ENCODE peak calls at places on chromosome 15, in five cellular contexts. G, D, B, L and E are unnamed samples.

GRCh38 chr15:70575251-70576227 is 187.8 kb downstream of the UACA start:
- DNase-seq in G (no peak), D (no peak), B (no peak), L (no peak), E (no peak)

GRCh38 chr15:26222781-26223180 is 359.7 kb upstream of the ATP10A start:
- DNase-seq in G (no peak), D (no peak), B (no peak), L (no peak), E (no peak)

GRCh38 chr15:79640206-79640605 is 208.1 kb downstream of the MINAR1 start:
- DNase-seq in G (no peak), D (peak; percentile 44), B (no peak), L (no peak), E (no peak)

GRCh38 chr15:66615175-66615495 is 49.3 kb upstream of the LCTL start:
- DNase-seq in G (peak; percentile 47), D (no peak), B (no peak), L (no peak), E (no peak)

GRCh38 chr15:34987982-34988873 is at the start of gene ZNF770:
- DNase-seq in G (peak; percentile 86), D (peak; percentile 80), B (peak; percentile 83), L (peak; percentile 84), E (peak; percentile 86)

GRCh38 chr15:74901612-74902063 is 5.0 kb downstream of the FAM219B start:
- DNase-seq in G (peak; percentile 57), D (peak; percentile 59), B (peak; percentile 76), L (peak; percentile 56), E (peak; percentile 77)

GRCh38 chr15:66222273-66223198 is 31.0 kb downstream of the MEGF11 start:
- DNase-seq in G (no peak), D (no peak), B (no peak), L (no peak), E (no peak)

GRCh38 chr15:64634020-64634419 is 141.4 kb downstream of the RBPMS2 start:
- DNase-seq in G (no peak), D (no peak), B (peak; percentile 24), L (peak; percentile 47), E (peak; percentile 63)

GRCh38 chr15:80630981-80631380 is 64.1 kb upstream of the ABHD17C start:
- DNase-seq in G (no peak), D (no peak), B (no peak), L (no peak), E (no peak)

GRCh38 chr15:72732554-72732953 is 46.5 kb downstream of the BBS4 start:
- DNase-seq in G (no peak), D (no peak), B (no peak), L (no peak), E (no peak)

GRCh38 chr15:51924146-51925068 is 47.2 kb downstream of the LEO1 start:
- DNase-seq in G (no peak), D (no peak), B (no peak), L (peak; percentile 62), E (no peak)

GRCh38 chr15:71249986-71250385 is 134.7 kb downstream of the THSD4 start:
- DNase-seq in G (no peak), D (no peak), B (no peak), L (no peak), E (no peak)

GRCh38 chr15:72964135-72964534 is 88.1 kb upstream of the NEO1 start:
- DNase-seq in G (no peak), D (no peak), B (peak; percentile 58), L (no peak), E (no peak)

GRCh38 chr15:61929452-61929851 is 130.8 kb downstream of the VPS13C start:
- DNase-seq in G (no peak), D (no peak), B (no peak), L (no peak), E (no peak)

GRCh38 chr15:84981711-84982300 is at the start of gene PDE8A:
- DNase-seq in G (peak; percentile 75), D (peak; percentile 50), B (peak; percentile 63), L (peak; percentile 76), E (peak; percentile 61)

GRCh38 chr15:42313463-42313862 is 40.2 kb upstream of the TMEM87A start:
- DNase-seq in G (no peak), D (no peak), B (no peak), L (peak; percentile 20), E (no peak)
- TF ChIP-seq CTCF in G (no peak), D (no peak), B (no peak), L (no peak), E (no peak)

GRCh38 chr15:69380100-69380725 is 33.9 kb upstream of the KIF23 start:
- DNase-seq in G (no peak), D (peak; percentile 21), B (no peak), L (peak; percentile 41), E (no peak)

GRCh38 chr15:69377137-69377536 is 37.0 kb upstream of the KIF23 start:
- DNase-seq in G (no peak), D (no peak), B (no peak), L (no peak), E (no peak)

GRCh38 chr15:69385831-69386230 is 28.3 kb upstream of the KIF23 start:
- DNase-seq in G (no peak), D (no peak), B (no peak), L (no peak), E (no peak)

GRCh38 chr15:69384626-69385025 is 29.5 kb upstream of the KIF23 start:
- DNase-seq in G (no peak), D (no peak), B (no peak), L (no peak), E (no peak)

DNA sequence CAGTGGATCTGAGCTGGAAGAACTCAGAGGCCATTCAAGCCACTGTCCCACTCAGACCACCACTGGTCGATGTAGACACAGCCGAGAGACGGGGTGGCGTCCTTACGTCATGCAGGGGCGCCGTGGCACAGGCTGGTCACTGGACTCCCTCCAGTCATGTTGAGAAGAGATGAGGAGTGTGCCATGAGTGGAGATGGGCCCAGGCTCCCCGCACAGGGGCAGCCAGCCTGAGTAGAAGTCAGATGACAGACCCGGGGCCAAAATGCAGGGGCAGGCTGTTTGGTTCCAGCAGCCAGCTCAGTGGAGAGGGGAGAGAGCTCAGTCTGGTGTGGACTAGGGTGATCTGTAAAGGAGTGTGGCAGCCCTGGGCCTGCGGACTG is 33.4 kb upstream of the KIF23 start:
- DNase-seq in G (no peak), D (no peak), B (no peak), L (no peak), E (no peak)
- TF ChIP-seq CTCF in G (no peak), D (no peak), B (no peak), L (no peak), E (no peak)

DNA sequence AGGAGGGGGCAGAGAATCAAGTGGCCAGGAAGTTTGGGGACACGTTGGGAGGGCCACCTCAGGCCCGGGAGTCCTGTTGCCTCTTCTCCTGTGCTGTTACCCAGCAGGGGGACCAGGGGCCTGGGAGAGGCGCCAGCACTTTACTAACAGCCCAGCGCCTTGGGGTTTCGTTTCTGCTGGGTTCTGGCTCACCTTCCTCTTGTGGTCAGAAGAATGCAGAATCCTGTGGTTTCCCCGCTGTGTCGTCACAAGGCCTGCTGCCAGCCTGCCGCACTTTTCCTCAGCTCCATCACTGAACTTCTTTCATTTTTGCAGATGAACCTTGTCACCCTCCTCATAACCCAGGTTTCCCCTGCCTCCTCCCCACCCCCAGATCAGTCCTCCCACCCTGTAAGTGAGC is 67.7 kb downstream of the SLC30A4 start:
- DNase-seq in G (peak; percentile 88), D (peak; percentile 95), B (peak; percentile 80), L (no peak), E (peak; percentile 61)
- TF ChIP-seq CTCF in G (no peak), D (no peak), B (no peak), L (no peak), E (no peak)

GRCh38 chr15:94059188-94059587 is 172.2 kb upstream of the MCTP2 start:
- DNase-seq in G (no peak), D (no peak), B (no peak), L (no peak), E (no peak)

GRCh38 chr15:94061041-94061440 is 170.3 kb upstream of the MCTP2 start:
- DNase-seq in G (no peak), D (peak; percentile 51), B (no peak), L (no peak), E (no peak)

GRCh38 chr15:94053626-94054025 is 177.7 kb upstream of the MCTP2 start:
- DNase-seq in G (no peak), D (no peak), B (no peak), L (no peak), E (no peak)

GRCh38 chr15:94056314-94056713 is 175.0 kb upstream of the MCTP2 start:
- DNase-seq in G (no peak), D (no peak), B (no peak), L (no peak), E (no peak)

DNA sequence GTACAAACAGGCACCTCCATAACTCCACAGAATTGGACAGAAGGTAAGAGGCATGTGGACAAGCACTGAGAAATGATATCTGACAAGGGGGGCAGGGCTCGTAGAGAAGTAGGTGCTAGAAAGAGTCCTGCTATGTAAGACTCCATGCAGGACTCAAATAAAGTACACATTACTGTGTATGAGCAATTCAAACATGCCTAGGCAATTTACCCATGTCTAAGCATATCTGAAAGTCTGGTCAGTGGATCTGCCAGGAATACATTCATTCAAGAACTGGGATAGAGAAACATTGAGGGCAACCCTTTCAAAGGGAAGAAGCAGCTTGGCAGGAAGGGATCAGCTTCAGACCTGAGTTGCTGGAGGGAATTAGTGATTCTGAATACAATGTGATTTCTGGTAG is 174.1 kb upstream of the MCTP2 start:
- DNase-seq in G (no peak), D (peak; percentile 86), B (no peak), L (no peak), E (no peak)
- TF ChIP-seq CTCF in G (no peak), D (no peak), B (no peak), L (no peak), E (no peak)

GRCh38 chr15:42133892-42134502 is 22.4 kb downstream of the PLA2G4F start:
- DNase-seq in G (peak; percentile 74), D (peak; percentile 70), B (peak; percentile 79), L (peak; percentile 68), E (peak; percentile 64)
- TF ChIP-seq CTCF in G (peak; percentile 70), D (peak; percentile 91), B (peak; percentile 48), L (peak; percentile 68), E (peak; percentile 81)

GRCh38 chr15:90644526-90644925 is 72.6 kb upstream of the BLM start:
- DNase-seq in G (peak; percentile 20), D (no peak), B (no peak), L (no peak), E (no peak)

GRCh38 chr15:90640862-90641261 is 76.3 kb upstream of the BLM start:
- DNase-seq in G (peak; percentile 13), D (no peak), B (no peak), L (no peak), E (no peak)

GRCh38 chr15:90643301-90643632 is 73.9 kb upstream of the BLM start:
- DNase-seq in G (peak; percentile 36), D (no peak), B (no peak), L (no peak), E (no peak)

GRCh38 chr15:90641581-90642463 is 75.3 kb upstream of the BLM start:
- DNase-seq in G (peak; percentile 11), D (no peak), B (no peak), L (no peak), E (no peak)

GRCh38 chr15:90642464-90643300 is 74.5 kb upstream of the BLM start:
- DNase-seq in G (peak; percentile 34), D (no peak), B (no peak), L (no peak), E (no peak)
- TF ChIP-seq CTCF in G (no peak), D (no peak), B (no peak), L (no peak), E (no peak)